ENCODE peak calls at places on chromosomes 2 and 18, in eight cellular contexts. W, B, G, T, M, P, E and S are unnamed samples.

GRCh38 chr2:123993728-123994323 is 31.3 kb upstream of the CNTNAP5 start:
- DNase-seq in M (peak; percentile 58), W (peak; percentile 63), B (peak; percentile 29), T (peak; percentile 59), E (peak; percentile 73), P (no peak), G (peak; percentile 78), S (peak; percentile 70)

GRCh38 chr18:6960656-6961055 is 156.9 kb downstream of the LAMA1 start:
- DNase-seq in E (no peak), T (peak; percentile 50), B (no peak), W (no peak), P (no peak), G (no peak), M (no peak), S (peak; percentile 76)

GRCh38 chr2:2331905-2332280 is 818 bp upstream of the MYT1L start:
- DNase-seq in T (no peak), W (no peak), M (no peak), B (no peak), G (peak; percentile 80), E (peak; percentile 41), P (no peak), S (no peak)

GRCh38 chr2:163341426-163341825 is 394.4 kb downstream of the FIGN start:
- DNase-seq in B (peak; percentile 2), W (peak; percentile 10), M (no peak), E (no peak), G (no peak), T (peak; percentile 12), P (no peak), S (peak; percentile 48)

GRCh38 chr2:55165567-55165966 is 66.5 kb downstream of the CLHC1 start:
- DNase-seq in E (no peak), T (peak; percentile 89), P (no peak), B (no peak), G (no peak), M (peak; percentile 49), W (no peak), S (no peak)

GRCh38 chr2:205612661-205613060 is 69.6 kb upstream of the NRP2 start:
- DNase-seq in M (no peak), G (no peak), T (no peak), P (no peak), W (no peak), B (no peak), E (no peak), S (no peak)

GRCh38 chr2:140457483-140457882 is 1673.3 kb downstream of the LRP1B start:
- DNase-seq in W (no peak), B (no peak), E (no peak), M (no peak), G (no peak), P (no peak), T (no peak), S (no peak)

GRCh38 chr2:44479127-44479887 is 117.6 kb downstream of the CAMKMT start:
- DNase-seq in B (peak; percentile 83), T (peak; percentile 88), G (peak; percentile 93), W (peak; percentile 86), M (peak; percentile 87), P (peak; percentile 72), E (peak; percentile 90), S (peak; percentile 88)

GRCh38 chr18:80200932-80201672 is 46.2 kb downstream of the PARD6G start:
- DNase-seq in M (no peak), P (no peak), B (no peak), T (no peak), W (no peak), E (no peak), G (no peak), S (no peak)

GRCh38 chr2:146985753-146986152 is 859.1 kb upstream of the ACVR2A start:
- DNase-seq in M (no peak), E (no peak), B (no peak), T (peak; percentile 45), W (no peak), P (no peak), G (no peak), S (no peak)

GRCh38 chr2:198905881-198906612 is 551.7 kb downstream of the SATB2 start:
- DNase-seq in M (no peak), P (no peak), T (no peak), G (no peak), E (no peak), W (no peak), B (peak; percentile 26), S (no peak)

GRCh38 chr2:16261071-16261470 is 320.7 kb downstream of the MYCN start:
- DNase-seq in M (no peak), W (no peak), E (no peak), G (no peak), T (no peak), P (no peak), B (no peak), S (no peak)

GRCh38 chr2:127735044-127735443 is 33.7 kb downstream of the SFT2D3 start:
- DNase-seq in B (no peak), W (no peak), T (no peak), G (no peak), P (no peak), E (no peak), M (no peak), S (no peak)

DNA sequence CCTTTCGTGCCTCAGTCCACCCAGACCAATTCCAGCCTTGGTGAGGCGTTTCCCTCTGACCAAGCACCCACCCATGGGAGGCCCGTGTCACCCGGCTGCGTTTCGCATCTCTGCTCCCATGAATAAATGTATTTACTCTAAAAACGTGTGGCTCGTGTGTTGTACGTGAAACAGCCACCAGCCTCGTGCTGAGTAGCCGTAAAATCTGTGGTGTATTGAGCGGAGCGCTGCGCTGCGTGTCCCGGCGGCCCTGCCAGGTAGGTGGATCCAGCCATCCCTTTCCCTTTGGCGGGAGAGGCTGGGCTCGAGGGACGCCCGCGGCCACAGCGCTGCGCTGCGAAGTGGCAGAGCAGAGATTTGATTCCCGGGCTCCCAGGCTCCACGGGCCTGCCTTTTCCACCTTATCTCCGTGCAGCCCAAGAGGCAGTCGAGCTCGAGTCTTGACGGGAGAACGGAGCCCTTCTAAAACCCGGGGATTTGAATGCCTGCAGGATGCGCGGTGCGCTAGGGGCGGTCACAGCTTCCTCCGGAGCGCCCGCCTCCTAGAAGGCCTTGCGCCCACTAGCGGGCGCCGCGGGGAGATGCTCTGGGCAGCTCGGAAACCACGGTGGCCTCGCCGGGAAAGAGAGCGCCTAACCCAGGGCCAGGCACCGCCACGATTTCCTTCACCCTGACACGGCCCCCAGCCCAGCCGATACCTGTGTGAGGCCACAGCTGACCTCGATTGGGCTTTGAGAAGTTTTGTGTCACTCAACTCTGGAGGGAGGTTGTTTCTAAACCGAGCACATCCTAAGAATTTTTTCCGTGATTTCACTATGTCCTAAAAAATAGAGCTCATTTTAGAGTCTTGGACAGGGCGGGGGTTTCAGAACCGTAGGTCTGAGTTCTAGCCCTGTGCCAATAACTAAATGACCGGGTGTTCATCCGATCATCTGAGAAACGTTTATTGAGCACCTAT is 3.9 kb upstream of the PSMD1 start:
- DNase-seq in B (peak; percentile 86), E (peak; percentile 96), G (peak; percentile 96), P (peak; percentile 68), W (peak; percentile 86), M (peak; percentile 94), T (peak; percentile 94), S (peak; percentile 82)
- H3K4me1 ChIP-seq in B (peaks cover 9% of the 10 kb centered on the region), E (peaks cover 2% of the 10 kb centered on the region), G (peaks cover 7% of the 10 kb centered on the region), P (peaks cover 24% of the 10 kb centered on the region), W (peaks cover 5% of the 10 kb centered on the region), M (peaks cover 43% of the 10 kb centered on the region), T (peaks cover under 1% of the 10 kb centered on the region), S (no peaks in the 10 kb centered on the region)

GRCh38 chr2:10390369-10390801 is 57.7 kb downstream of the ODC1 start:
- DNase-seq in T (peak; percentile 82), E (no peak), B (no peak), M (no peak), P (no peak), G (no peak), W (no peak), S (peak; percentile 79)

GRCh38 chr2:10389191-10389590 is 58.9 kb downstream of the ODC1 start:
- DNase-seq in P (no peak), E (no peak), B (no peak), G (no peak), M (no peak), T (no peak), W (no peak), S (no peak)

GRCh38 chr2:10387033-10387432 is 61.1 kb downstream of the ODC1 start:
- DNase-seq in G (no peak), E (no peak), B (no peak), M (no peak), W (no peak), T (no peak), P (no peak), S (no peak)

GRCh38 chr2:10392100-10392499 is 56.0 kb downstream of the ODC1 start:
- DNase-seq in T (no peak), P (no peak), E (no peak), B (no peak), M (no peak), W (no peak), G (no peak), S (no peak)

DNA sequence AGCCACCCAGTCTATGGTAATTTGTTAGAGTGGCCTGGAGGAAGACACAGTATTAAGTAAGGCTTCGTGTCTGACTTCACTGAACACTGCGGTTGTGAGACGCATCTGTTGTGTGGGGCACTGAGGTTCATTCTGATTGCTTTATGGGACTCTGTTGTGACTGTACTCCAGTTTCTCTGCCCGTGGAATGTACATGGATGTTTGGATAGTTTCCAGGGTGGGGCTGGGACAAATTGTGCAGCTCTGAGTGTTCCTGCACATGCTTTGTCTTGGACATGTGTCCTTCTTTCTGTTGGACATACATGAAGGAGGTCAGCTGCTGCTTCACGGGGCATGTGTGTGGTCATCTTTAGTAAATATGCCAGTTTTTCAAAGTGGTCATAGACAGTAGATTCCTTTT is 58.5 kb downstream of the ODC1 start:
- DNase-seq in M (peak; percentile 51), T (peak; percentile 79), G (no peak), P (no peak), W (no peak), B (no peak), E (no peak), S (peak; percentile 51)
- TF ChIP-seq EZH2phosphoT487 in M (no peak), T (no peak), G (no peak), P (no peak), W (no peak), B (no peak), E (no peak), S (no peak)

GRCh38 chr2:231187736-231188505 is 10.5 kb upstream of the ARMC9 start:
- DNase-seq in E (no peak), B (no peak), G (no peak), P (no peak), T (peak; percentile 40), W (no peak), M (peak; percentile 63), S (no peak)

GRCh38 chr2:231185886-231186285 is 12.5 kb upstream of the ARMC9 start:
- DNase-seq in M (no peak), W (no peak), T (no peak), P (no peak), G (no peak), B (no peak), E (no peak), S (no peak)

GRCh38 chr2:231185050-231185725 is 13.2 kb upstream of the ARMC9 start:
- DNase-seq in T (no peak), E (no peak), P (no peak), M (no peak), W (no peak), B (no peak), G (no peak), S (no peak)

GRCh38 chr2:231184319-231184718 is 14.1 kb upstream of the ARMC9 start:
- DNase-seq in P (no peak), B (no peak), W (no peak), M (no peak), G (no peak), T (no peak), E (no peak), S (no peak)

GRCh38 chr2:231186325-231186724 is 12.1 kb upstream of the ARMC9 start:
- DNase-seq in P (no peak), T (no peak), G (no peak), W (no peak), M (no peak), B (no peak), E (no peak), S (no peak)
- H2AFZ ChIP-seq in P (no peak overlapping the region), T (no peak overlapping the region), G (no peak overlapping the region), W (no peak overlapping the region), M (no peak overlapping the region), B (no peak overlapping the region), E (no peak overlapping the region), S (no peak overlapping the region)

GRCh38 chr2:58054264-58054663 is 7.7 kb downstream of the VRK2 start:
- DNase-seq in G (no peak), T (peak; percentile 77), P (no peak), B (no peak), E (no peak), M (no peak), W (no peak), S (no peak)
- H3K4me1 ChIP-seq in G (peaks cover 51% of the 10 kb centered on the region), T (peaks cover 15% of the 10 kb centered on the region), P (peaks cover 4% of the 10 kb centered on the region), B (no peaks in the 10 kb centered on the region), E (no peaks in the 10 kb centered on the region), M (no peaks in the 10 kb centered on the region), W (no peaks in the 10 kb centered on the region), S (peaks cover 6% of the 10 kb centered on the region)